ENCODE peak calls at places on chromosome 20, in four cellular contexts. One of them, this sample, is unnamed.

GRCh38 chr20:41632896-41633295 is 14.7 kb upstream of the CHD6 start:
- DNase-seq in SK-N-SH: no peak
- DNase-seq in hepatocyte: no peak
- DNase-seq in PC-3: no peak
- DNase-seq in this sample: no peak

GRCh38 chr20:652611-653109 is 340 bp downstream of the SRXN1 start:
- DNase-seq in PC-3: peak; percentile 31
- DNase-seq in SK-N-SH: no peak
- DNase-seq in hepatocyte: no peak
- DNase-seq in this sample: no peak

GRCh38 chr20:47815866-47816265 is 30.6 kb upstream of the SULF2 start:
- DNase-seq in SK-N-SH: no peak
- DNase-seq in hepatocyte: no peak
- DNase-seq in PC-3: no peak
- DNase-seq in this sample: no peak

GRCh38 chr20:40741507-40742106 is 52.6 kb upstream of the MAFB start:
- DNase-seq in hepatocyte: peak; percentile 53
- DNase-seq in SK-N-SH: no peak
- DNase-seq in PC-3: peak; percentile 59
- DNase-seq in this sample: peak; percentile 88

GRCh38 chr20:48194578-48194977 is 409.3 kb upstream of the SULF2 start:
- DNase-seq in SK-N-SH: peak; percentile 43
- DNase-seq in PC-3: no peak
- DNase-seq in hepatocyte: no peak
- DNase-seq in this sample: no peak

GRCh38 chr20:17569616-17570346 is at the start of gene DSTN:
- DNase-seq in SK-N-SH: peak; percentile 94
- DNase-seq in PC-3: peak; percentile 98
- DNase-seq in hepatocyte: peak; percentile 98
- DNase-seq in this sample: peak; percentile 91

GRCh38 chr20:9177278-9177677 is 108.4 kb downstream of the PLCB4 start:
- DNase-seq in PC-3: no peak
- DNase-seq in hepatocyte: no peak
- DNase-seq in SK-N-SH: no peak
- DNase-seq in this sample: no peak

GRCh38 chr20:18585134-18585533 is 2.7 kb upstream of the DTD1 start:
- DNase-seq in hepatocyte: peak; percentile 23
- DNase-seq in SK-N-SH: no peak
- DNase-seq in PC-3: peak; percentile 45
- DNase-seq in this sample: no peak

GRCh38 chr20:52410746-52411317 is 219.3 kb upstream of the ZFP64 start:
- DNase-seq in hepatocyte: no peak
- DNase-seq in PC-3: no peak
- DNase-seq in SK-N-SH: no peak
- DNase-seq in this sample: no peak

GRCh38 chr20:62860391-62860923 is 1.2 kb downstream of the TCFL5 start:
- DNase-seq in PC-3: peak; percentile 57
- DNase-seq in SK-N-SH: no peak
- DNase-seq in hepatocyte: no peak
- DNase-seq in this sample: no peak

GRCh38 chr20:1293641-1294379 is 27.7 kb downstream of the SNPH start:
- DNase-seq in SK-N-SH: no peak
- DNase-seq in PC-3: no peak
- DNase-seq in hepatocyte: no peak
- DNase-seq in this sample: no peak

GRCh38 chr20:25148181-25148981 is 47.1 kb upstream of the ENTPD6 start:
- DNase-seq in hepatocyte: no peak
- DNase-seq in PC-3: no peak
- DNase-seq in SK-N-SH: peak; percentile 56
- DNase-seq in this sample: no peak

GRCh38 chr20:46683068-46683477 is 6.2 kb downstream of the TP53RK start:
- DNase-seq in SK-N-SH: no peak
- DNase-seq in hepatocyte: no peak
- DNase-seq in PC-3: no peak
- DNase-seq in this sample: no peak

GRCh38 chr20:61399433-61399832 is 147.4 kb downstream of the CDH4 start:
- DNase-seq in SK-N-SH: no peak
- DNase-seq in PC-3: no peak
- DNase-seq in hepatocyte: no peak
- DNase-seq in this sample: no peak

GRCh38 chr20:1567392-1568165 is 10.1 kb upstream of the SIRPD start:
- DNase-seq in PC-3: peak; percentile 99
- DNase-seq in SK-N-SH: no peak
- DNase-seq in hepatocyte: peak; percentile 1
- DNase-seq in this sample: no peak

GRCh38 chr20:47113362-47114118 is 218.9 kb downstream of the EYA2 start:
- DNase-seq in hepatocyte: no peak
- DNase-seq in SK-N-SH: no peak
- DNase-seq in PC-3: peak; percentile 50
- DNase-seq in this sample: no peak

GRCh38 chr20:16571333-16571732 is 1.9 kb downstream of the KIF16B start:
- DNase-seq in PC-3: no peak
- DNase-seq in hepatocyte: no peak
- DNase-seq in SK-N-SH: no peak
- DNase-seq in this sample: no peak

GRCh38 chr20:16573011-16573965 is at the start of gene KIF16B:
- DNase-seq in SK-N-SH: peak; percentile 96
- DNase-seq in PC-3: peak; percentile 95
- DNase-seq in hepatocyte: peak; percentile 96
- DNase-seq in this sample: peak; percentile 88

GRCh38 chr20:16574656-16575355 is 1.6 kb upstream of the KIF16B start:
- DNase-seq in SK-N-SH: peak; percentile 95
- DNase-seq in hepatocyte: peak; percentile 92
- DNase-seq in PC-3: peak; percentile 91
- DNase-seq in this sample: peak; percentile 86

GRCh38 chr20:16566080-16566479 is 7.2 kb downstream of the KIF16B start:
- DNase-seq in SK-N-SH: no peak
- DNase-seq in PC-3: no peak
- DNase-seq in hepatocyte: no peak
- DNase-seq in this sample: no peak

GRCh38 chr20:16569218-16570153 is 3.8 kb downstream of the KIF16B start:
- DNase-seq in SK-N-SH: no peak
- DNase-seq in PC-3: no peak
- DNase-seq in hepatocyte: no peak
- DNase-seq in this sample: no peak
- TF ChIP-seq EZH2phosphoT487 in SK-N-SH: no peak
- TF ChIP-seq EZH2phosphoT487 in PC-3: no peak
- TF ChIP-seq EZH2phosphoT487 in hepatocyte: no peak
- TF ChIP-seq EZH2phosphoT487 in this sample: no peak

DNA sequence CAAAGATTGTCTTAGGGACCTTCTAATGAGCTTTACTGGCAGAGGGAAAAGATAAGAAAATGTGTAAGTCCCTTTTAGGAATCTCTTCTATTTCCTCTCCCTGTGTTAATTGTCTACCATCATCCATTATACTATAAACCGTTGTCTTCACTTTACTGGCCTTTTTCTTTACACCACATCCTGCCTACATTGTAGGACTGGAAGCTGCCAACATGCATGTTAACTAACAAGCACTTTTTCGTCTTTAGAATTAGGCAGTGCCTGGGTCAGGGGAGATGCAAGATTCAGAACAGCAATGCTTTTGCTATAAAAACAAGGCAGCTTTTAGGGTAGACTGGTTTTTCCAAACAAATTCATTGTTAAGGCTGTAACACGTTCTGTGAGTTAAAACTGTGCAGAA is 11.0 kb upstream of the PKIG start:
- DNase-seq in SK-N-SH: no peak
- DNase-seq in PC-3: no peak
- DNase-seq in hepatocyte: no peak
- DNase-seq in this sample: peak; percentile 40
- H3K27ac ChIP-seq in SK-N-SH: peak overlapping the region; percentile 97
- H3K27ac ChIP-seq in PC-3: peak overlapping the region; percentile 96
- H3K27ac ChIP-seq in hepatocyte: peak overlapping the region; percentile 90
- H3K27ac ChIP-seq in this sample: peak overlapping the region; percentile 47

GRCh38 chr20:10720550-10720949 is 46.8 kb upstream of the JAG1 start:
- DNase-seq in PC-3: no peak
- DNase-seq in SK-N-SH: no peak
- DNase-seq in hepatocyte: no peak
- DNase-seq in this sample: no peak

GRCh38 chr20:10719740-10720380 is 46.1 kb upstream of the JAG1 start:
- DNase-seq in hepatocyte: no peak
- DNase-seq in PC-3: peak; percentile 48
- DNase-seq in SK-N-SH: no peak
- DNase-seq in this sample: no peak

GRCh38 chr20:10724774-10725173 is 51.0 kb upstream of the JAG1 start:
- DNase-seq in PC-3: no peak
- DNase-seq in hepatocyte: no peak
- DNase-seq in SK-N-SH: no peak
- DNase-seq in this sample: no peak

GRCh38 chr20:10718671-10719070 is 44.9 kb upstream of the JAG1 start:
- DNase-seq in SK-N-SH: no peak
- DNase-seq in hepatocyte: no peak
- DNase-seq in PC-3: no peak
- DNase-seq in this sample: no peak

GRCh38 chr20:10721112-10721896 is 47.5 kb upstream of the JAG1 start:
- DNase-seq in PC-3: no peak
- DNase-seq in hepatocyte: no peak
- DNase-seq in SK-N-SH: no peak
- DNase-seq in this sample: no peak
- H2AFZ ChIP-seq in PC-3: no peak overlapping the region
- H2AFZ ChIP-seq in hepatocyte: no peak overlapping the region
- H2AFZ ChIP-seq in SK-N-SH: no peak overlapping the region
- H2AFZ ChIP-seq in this sample: no peak overlapping the region

GRCh38 chr20:37486186-37486999 is 34.7 kb upstream of the NNAT start:
- DNase-seq in hepatocyte: no peak
- DNase-seq in SK-N-SH: no peak
- DNase-seq in PC-3: no peak
- DNase-seq in this sample: no peak
- TF ChIP-seq EZH2phosphoT487 in hepatocyte: no peak
- TF ChIP-seq EZH2phosphoT487 in SK-N-SH: no peak
- TF ChIP-seq EZH2phosphoT487 in PC-3: no peak
- TF ChIP-seq EZH2phosphoT487 in this sample: no peak

GRCh38 chr20:50333131-50333530 is 142.5 kb downstream of the CEBPB start:
- DNase-seq in hepatocyte: no peak
- DNase-seq in SK-N-SH: no peak
- DNase-seq in PC-3: no peak
- DNase-seq in this sample: no peak
- H3K27ac ChIP-seq in hepatocyte: no peak overlapping the region
- H3K27ac ChIP-seq in SK-N-SH: no peak overlapping the region
- H3K27ac ChIP-seq in PC-3: peak overlapping the region; percentile 64
- H3K27ac ChIP-seq in this sample: no peak overlapping the region

GRCh38 chr20:20759132-20759531 is 46.7 kb upstream of the RALGAPA2 start:
- DNase-seq in SK-N-SH: no peak
- DNase-seq in hepatocyte: peak; percentile 23
- DNase-seq in PC-3: no peak
- DNase-seq in this sample: no peak

GRCh38 chr20:20763652-20764051 is 51.2 kb upstream of the RALGAPA2 start:
- DNase-seq in hepatocyte: no peak
- DNase-seq in PC-3: no peak
- DNase-seq in SK-N-SH: no peak
- DNase-seq in this sample: no peak

GRCh38 chr20:20755674-20756319 is 43.4 kb upstream of the RALGAPA2 start:
- DNase-seq in hepatocyte: no peak
- DNase-seq in SK-N-SH: no peak
- DNase-seq in PC-3: no peak
- DNase-seq in this sample: no peak

GRCh38 chr20:20765696-20766095 is 53.3 kb upstream of the RALGAPA2 start:
- DNase-seq in hepatocyte: no peak
- DNase-seq in SK-N-SH: no peak
- DNase-seq in PC-3: no peak
- DNase-seq in this sample: no peak

GRCh38 chr20:20761302-20761701 is 48.9 kb upstream of the RALGAPA2 start:
- DNase-seq in PC-3: no peak
- DNase-seq in hepatocyte: no peak
- DNase-seq in SK-N-SH: no peak
- DNase-seq in this sample: no peak
- H2AFZ ChIP-seq in PC-3: no peak overlapping the region
- H2AFZ ChIP-seq in hepatocyte: no peak overlapping the region
- H2AFZ ChIP-seq in SK-N-SH: no peak overlapping the region
- H2AFZ ChIP-seq in this sample: no peak overlapping the region

GRCh38 chr20:11852189-11852588 is 65.5 kb upstream of the BTBD3 start:
- DNase-seq in PC-3: no peak
- DNase-seq in SK-N-SH: no peak
- DNase-seq in hepatocyte: no peak
- DNase-seq in this sample: no peak
- TF ChIP-seq EZH2phosphoT487 in PC-3: no peak
- TF ChIP-seq EZH2phosphoT487 in SK-N-SH: no peak
- TF ChIP-seq EZH2phosphoT487 in hepatocyte: no peak
- TF ChIP-seq EZH2phosphoT487 in this sample: no peak

DNA sequence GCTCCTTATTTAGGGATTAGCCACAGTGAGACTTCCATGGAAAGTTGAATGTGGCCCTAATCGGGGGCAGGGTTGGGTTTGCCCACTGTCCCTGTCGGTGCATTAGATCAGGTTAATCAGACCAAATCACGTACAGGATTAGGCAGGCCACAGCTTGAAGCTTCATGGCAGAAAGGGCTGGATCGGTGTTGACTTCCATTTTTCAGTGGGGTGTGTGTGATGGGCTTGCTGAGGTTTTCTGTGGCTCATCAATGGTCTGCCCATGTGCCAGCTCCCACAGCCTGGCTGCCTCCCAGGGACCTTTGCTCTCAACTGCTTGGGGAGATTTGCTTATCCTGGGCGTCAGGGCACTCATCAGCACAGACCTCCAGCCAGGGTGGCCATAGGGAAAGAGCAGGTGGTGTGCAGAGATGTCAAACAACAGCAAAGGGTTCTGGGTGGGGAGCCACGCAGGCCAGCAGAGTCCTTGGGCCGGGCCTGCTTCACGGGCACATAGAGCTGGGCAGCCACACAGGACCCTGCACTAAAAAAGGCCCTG is 130.7 kb downstream of the TFAP2C start:
- DNase-seq in SK-N-SH: no peak
- DNase-seq in hepatocyte: no peak
- DNase-seq in PC-3: no peak
- DNase-seq in this sample: no peak
- H3K27ac ChIP-seq in SK-N-SH: no peak overlapping the region
- H3K27ac ChIP-seq in hepatocyte: no peak overlapping the region
- H3K27ac ChIP-seq in PC-3: no peak overlapping the region
- H3K27ac ChIP-seq in this sample: no peak overlapping the region

GRCh38 chr20:57709823-57710799 is at the start of gene PMEPA1:
- DNase-seq in SK-N-SH: peak; percentile 99
- DNase-seq in PC-3: peak; percentile 99
- DNase-seq in hepatocyte: peak; percentile 97
- DNase-seq in this sample: peak; percentile 89
- H2AFZ ChIP-seq in SK-N-SH: peak within 1 kb of the TSS; percentile 88
- H2AFZ ChIP-seq in PC-3: peak within 1 kb of the TSS; percentile 90
- H2AFZ ChIP-seq in hepatocyte: peak within 1 kb of the TSS; percentile 54
- H2AFZ ChIP-seq in this sample: peak within 1 kb of the TSS; percentile 72

GRCh38 chr20:32526125-32526524 is 59.0 kb downstream of the NOL4L start:
- DNase-seq in SK-N-SH: no peak
- DNase-seq in PC-3: no peak
- DNase-seq in hepatocyte: no peak
- DNase-seq in this sample: no peak
- TF ChIP-seq EZH2phosphoT487 in SK-N-SH: no peak
- TF ChIP-seq EZH2phosphoT487 in PC-3: no peak
- TF ChIP-seq EZH2phosphoT487 in hepatocyte: no peak
- TF ChIP-seq EZH2phosphoT487 in this sample: no peak

This sample was measured in OCI-LY7.